ENCODE peak calls at places on chromosomes 11 and 22, in nine cellular contexts. One of them, this sample, is unnamed.
A peak's percentile ranks its signal among the peaks of the same experiment; 100 is the strongest.

GRCh38 chr11:94641167-94641761 is 74.1 kb downstream of the PIWIL4 start:
- DNase-seq in chondrocyte: no peak
- DNase-seq in fibroblast of villous mesenchyme: no peak
- DNase-seq in right cardiac atrium: peak; percentile 81
- DNase-seq in natural killer cell: no peak
- DNase-seq in HEK293T: no peak
- DNase-seq in activated CD8-positive, alpha-beta memory T cell treated with anti-CD3 and anti-CD28 coated beads, Interleukin-2, amount 50 U/mL, for 4 hours: no peak
- DNase-seq in endothelial cell: no peak
- DNase-seq in transverse colon: no peak
- DNase-seq in this sample: peak; percentile 79

GRCh38 chr22:39773976-39774539 is 119.5 kb downstream of the ENTHD1 start:
- DNase-seq in chondrocyte: no peak
- DNase-seq in fibroblast of villous mesenchyme: peak; percentile 16
- DNase-seq in right cardiac atrium: no peak
- DNase-seq in natural killer cell: no peak
- DNase-seq in HEK293T: no peak
- DNase-seq in activated CD8-positive, alpha-beta memory T cell treated with anti-CD3 and anti-CD28 coated beads, Interleukin-2, amount 50 U/mL, for 4 hours: no peak
- DNase-seq in endothelial cell: peak; percentile 6
- DNase-seq in transverse colon: peak; percentile 13
- DNase-seq in this sample: no peak

GRCh38 chr11:130118636-130119387 is 40.8 kb upstream of the ST14 start:
- DNase-seq in chondrocyte: no peak
- DNase-seq in fibroblast of villous mesenchyme: no peak
- DNase-seq in right cardiac atrium: no peak
- DNase-seq in natural killer cell: peak; percentile 18
- DNase-seq in HEK293T: no peak
- DNase-seq in activated CD8-positive, alpha-beta memory T cell treated with anti-CD3 and anti-CD28 coated beads, Interleukin-2, amount 50 U/mL, for 4 hours: peak; percentile 27
- DNase-seq in endothelial cell: no peak
- DNase-seq in transverse colon: no peak
- DNase-seq in this sample: no peak

GRCh38 chr11:1077417-1078119 is 2.9 kb downstream of the MUC2 start:
- DNase-seq in chondrocyte: peak; percentile 90
- DNase-seq in fibroblast of villous mesenchyme: no peak
- DNase-seq in right cardiac atrium: peak; percentile 63
- DNase-seq in natural killer cell: peak; percentile 12
- DNase-seq in HEK293T: no peak
- DNase-seq in activated CD8-positive, alpha-beta memory T cell treated with anti-CD3 and anti-CD28 coated beads, Interleukin-2, amount 50 U/mL, for 4 hours: peak; percentile 12
- DNase-seq in endothelial cell: no peak
- DNase-seq in transverse colon: no peak
- DNase-seq in this sample: no peak

GRCh38 chr11:120259988-120260565 is 20.1 kb downstream of the POU2F3 start:
- DNase-seq in chondrocyte: peak; percentile 59
- DNase-seq in fibroblast of villous mesenchyme: no peak
- DNase-seq in right cardiac atrium: no peak
- DNase-seq in natural killer cell: no peak
- DNase-seq in HEK293T: no peak
- DNase-seq in activated CD8-positive, alpha-beta memory T cell treated with anti-CD3 and anti-CD28 coated beads, Interleukin-2, amount 50 U/mL, for 4 hours: no peak
- DNase-seq in endothelial cell: no peak
- DNase-seq in transverse colon: no peak
- DNase-seq in this sample: no peak

GRCh38 chr22:24432059-24432853 is 4.9 kb downstream of the ADORA2A start:
- DNase-seq in chondrocyte: peak; percentile 83
- DNase-seq in fibroblast of villous mesenchyme: peak; percentile 38
- DNase-seq in right cardiac atrium: peak; percentile 94
- DNase-seq in natural killer cell: no peak
- DNase-seq in HEK293T: no peak
- DNase-seq in activated CD8-positive, alpha-beta memory T cell treated with anti-CD3 and anti-CD28 coated beads, Interleukin-2, amount 50 U/mL, for 4 hours: peak; percentile 71
- DNase-seq in endothelial cell: no peak
- DNase-seq in transverse colon: peak; percentile 71
- DNase-seq in this sample: peak; percentile 84

GRCh38 chr22:31086703-31087330 is 5.7 kb downstream of the SMTN start:
- DNase-seq in chondrocyte: no peak
- DNase-seq in fibroblast of villous mesenchyme: no peak
- DNase-seq in right cardiac atrium: no peak
- DNase-seq in natural killer cell: no peak
- DNase-seq in HEK293T: no peak
- DNase-seq in activated CD8-positive, alpha-beta memory T cell treated with anti-CD3 and anti-CD28 coated beads, Interleukin-2, amount 50 U/mL, for 4 hours: no peak
- DNase-seq in endothelial cell: no peak
- DNase-seq in transverse colon: no peak
- DNase-seq in this sample: no peak

GRCh38 chr22:27825174-27825573 is 23.6 kb upstream of the MN1 start:
- DNase-seq in chondrocyte: no peak
- DNase-seq in fibroblast of villous mesenchyme: no peak
- DNase-seq in right cardiac atrium: no peak
- DNase-seq in natural killer cell: no peak
- DNase-seq in HEK293T: no peak
- DNase-seq in activated CD8-positive, alpha-beta memory T cell treated with anti-CD3 and anti-CD28 coated beads, Interleukin-2, amount 50 U/mL, for 4 hours: no peak
- DNase-seq in endothelial cell: no peak
- DNase-seq in transverse colon: no peak
- DNase-seq in this sample: no peak

GRCh38 chr22:27480487-27480886 is 321.1 kb downstream of the MN1 start:
- DNase-seq in chondrocyte: no peak
- DNase-seq in fibroblast of villous mesenchyme: no peak
- DNase-seq in right cardiac atrium: no peak
- DNase-seq in natural killer cell: no peak
- DNase-seq in HEK293T: no peak
- DNase-seq in activated CD8-positive, alpha-beta memory T cell treated with anti-CD3 and anti-CD28 coated beads, Interleukin-2, amount 50 U/mL, for 4 hours: no peak
- DNase-seq in endothelial cell: no peak
- DNase-seq in transverse colon: no peak
- DNase-seq in this sample: no peak

This sample was measured in Right ventricle myocardium inferior.